ENCODE peak calls at places on chromosomes 13 and 19, in six cellular contexts. J, A, Y, W, L and P are unnamed samples. For H3K36me3, the result is how much of the 10 kb centered on the place peaks cover.

GRCh38 chr13:105334211-105334610 is 1201.3 kb downstream of the EFNB2 start:
- DNase-seq in J (peak), A (peak), Y (no peak), W (no peak), L (no peak), P (no peak)

GRCh38 chr13:73335226-73335625 is 276.4 kb downstream of the KLF5 start:
- DNase-seq in J (peak), A (peak), Y (no peak), W (no peak), L (no peak), P (no peak)

GRCh38 chr13:110820311-110820710 is 94.6 kb downstream of the ANKRD10 start:
- DNase-seq in J (no peak), A (no peak), Y (no peak), W (no peak), L (no peak), P (peak)

GRCh38 chr13:65990684-65991083 is 1239.5 kb downstream of the PCDH9 start:
- DNase-seq in J (no peak), A (no peak), Y (no peak), W (no peak), L (no peak), P (no peak)

GRCh38 chr19:6233827-6234511 is 45.8 kb downstream of the MLLT1 start:
- DNase-seq in J (peak), A (no peak), Y (no peak), W (peak), L (no peak), P (no peak)

GRCh38 chr19:1513492-1514294 is 874 bp upstream of the ADAMTSL5 start:
- DNase-seq in J (peak), A (peak), Y (peak), W (peak), L (peak), P (peak)

GRCh38 chr19:58317481-58318072 is 9.2 kb upstream of the ZSCAN22 start:
- DNase-seq in J (peak), A (peak), Y (no peak), W (no peak), L (no peak), P (peak)

GRCh38 chr13:51180853-51181511 is 41.2 kb upstream of the FAM124A start:
- DNase-seq in J (no peak), A (no peak), Y (no peak), W (no peak), L (no peak), P (no peak)

GRCh38 chr19:1847684-1848398 is 442 bp downstream of the REXO1 start:
- DNase-seq in J (peak), A (peak), Y (no peak), W (no peak), L (peak), P (peak)

GRCh38 chr13:44174769-44175425 is 198.7 kb upstream of the SERP2 start:
- DNase-seq in J (peak), A (peak), Y (no peak), W (peak), L (no peak), P (peak)

GRCh38 chr19:47310819-47311218 is 1.2 kb downstream of the C5AR1 start:
- DNase-seq in J (peak), A (peak), Y (no peak), W (peak), L (no peak), P (no peak)

GRCh38 chr13:42832341-42833153 is 51.2 kb downstream of the FAM216B start:
- DNase-seq in J (peak), A (peak), Y (no peak), W (peak), L (no peak), P (no peak)

GRCh38 chr13:106172176-106172905 is 363.1 kb downstream of the EFNB2 start:
- DNase-seq in J (no peak), A (peak), Y (no peak), W (no peak), L (no peak), P (no peak)

GRCh38 chr13:112819816-112820215 is 130.0 kb downstream of the ATP11A start:
- DNase-seq in J (no peak), A (no peak), Y (no peak), W (peak), L (no peak), P (no peak)

GRCh38 chr19:37695144-37695899 is 24.2 kb downstream of the ZNF607 start:
- DNase-seq in J (no peak), A (no peak), Y (no peak), W (no peak), L (no peak), P (no peak)

GRCh38 chr19:48218964-48219363 is 36.7 kb downstream of the CARD8 start:
- DNase-seq in J (peak), A (peak), Y (no peak), W (no peak), L (no peak), P (no peak)

GRCh38 chr13:46679369-46680180 is 117.4 kb downstream of the ESD start:
- DNase-seq in J (peak), A (peak), Y (peak), W (no peak), L (no peak), P (no peak)

GRCh38 chr13:83503424-83503823 is 378.9 kb downstream of the SLITRK1 start:
- DNase-seq in J (peak), A (peak), Y (no peak), W (no peak), L (no peak), P (no peak)

GRCh38 chr19:45161715-45162463 is 1.1 kb upstream of the NKPD1 start:
- DNase-seq in J (peak), A (peak), Y (no peak), W (peak), L (no peak), P (no peak)

GRCh38 chr13:27359203-27359821 is 65.1 kb upstream of the GTF3A start:
- DNase-seq in J (peak), A (peak), Y (peak), W (peak), L (peak), P (peak)

GRCh38 chr13:97359181-97360057 is 74.5 kb upstream of the RAP2A start:
- DNase-seq in J (peak), A (peak), Y (peak), W (peak), L (peak), P (peak)

GRCh38 chr19:46030861-46031550 is 8.2 kb upstream of the PGLYRP1 start:
- DNase-seq in J (no peak), A (no peak), Y (no peak), W (no peak), L (no peak), P (no peak)

GRCh38 chr19:52351512-52351911 is 15.5 kb downstream of the ZNF610 start:
- DNase-seq in J (no peak), A (no peak), Y (no peak), W (no peak), L (no peak), P (peak)

GRCh38 chr13:24627090-24627714 is 53.0 kb upstream of the ATP12A start:
- DNase-seq in J (peak), A (no peak), Y (no peak), W (peak), L (peak), P (peak)

GRCh38 chr13:44171151-44171550 is 202.5 kb upstream of the SERP2 start:
- DNase-seq in J (no peak), A (no peak), Y (no peak), W (no peak), L (no peak), P (no peak)

GRCh38 chr19:6069268-6069771 is 41.0 kb downstream of the RFX2 start:
- DNase-seq in J (no peak), A (no peak), Y (no peak), W (no peak), L (peak), P (peak)

GRCh38 chr19:5652261-5652660 is 28.1 kb downstream of the MICOS13 start:
- DNase-seq in J (no peak), A (no peak), Y (no peak), W (no peak), L (no peak), P (no peak)

GRCh38 chr19:31432411-31432810 is 83.2 kb upstream of the TSHZ3 start:
- DNase-seq in J (no peak), A (no peak), Y (no peak), W (no peak), L (no peak), P (no peak)

GRCh38 chr13:23384111-23384510 is 49.4 kb downstream of the SACS start:
- DNase-seq in J (no peak), A (peak), Y (no peak), W (no peak), L (no peak), P (peak)

GRCh38 chr13:36428083-36428482 is 4.2 kb upstream of the CCNA1 start:
- DNase-seq in J (peak), A (no peak), Y (no peak), W (no peak), L (no peak), P (no peak)

GRCh38 chr19:3162418-3163229 is 15.9 kb upstream of the S1PR4 start:
- DNase-seq in J (peak), A (no peak), Y (no peak), W (no peak), L (no peak), P (peak)

GRCh38 chr13:20798027-20798426 is 24.3 kb upstream of the EEF1AKMT1 start:
- DNase-seq in J (no peak), A (no peak), Y (no peak), W (no peak), L (no peak), P (no peak)

GRCh38 chr19:3210347-3211017 is 14.0 kb upstream of the CELF5 start:
- DNase-seq in J (peak), A (no peak), Y (peak), W (peak), L (peak), P (peak)

GRCh38 chr13:73849292-73849691 is 284.9 kb downstream of the KLF12 start:
- DNase-seq in J (peak), A (peak), Y (peak), W (no peak), L (no peak), P (peak)

GRCh38 chr19:35644206-35644986 is 2.9 kb downstream of the ETV2 start:
- DNase-seq in J (peak), A (peak), Y (peak), W (peak), L (peak), P (peak)

GRCh38 chr13:25709088-25709487 is 337.3 kb downstream of the ATP8A2 start:
- DNase-seq in J (no peak), A (no peak), Y (no peak), W (no peak), L (no peak), P (no peak)

GRCh38 chr19:45613926-45614725 is 12.1 kb upstream of the GPR4 start:
- DNase-seq in J (peak), A (peak), Y (no peak), W (peak), L (peak), P (no peak)

GRCh38 chr13:113915786-113916329 is 52.0 kb upstream of the GAS6 start:
- DNase-seq in J (no peak), A (no peak), Y (no peak), W (peak), L (peak), P (no peak)

GRCh38 chr19:2607712-2608601 is 94.5 kb downstream of the GNG7 start:
- DNase-seq in J (no peak), A (no peak), Y (peak), W (no peak), L (no peak), P (peak)

DNA sequence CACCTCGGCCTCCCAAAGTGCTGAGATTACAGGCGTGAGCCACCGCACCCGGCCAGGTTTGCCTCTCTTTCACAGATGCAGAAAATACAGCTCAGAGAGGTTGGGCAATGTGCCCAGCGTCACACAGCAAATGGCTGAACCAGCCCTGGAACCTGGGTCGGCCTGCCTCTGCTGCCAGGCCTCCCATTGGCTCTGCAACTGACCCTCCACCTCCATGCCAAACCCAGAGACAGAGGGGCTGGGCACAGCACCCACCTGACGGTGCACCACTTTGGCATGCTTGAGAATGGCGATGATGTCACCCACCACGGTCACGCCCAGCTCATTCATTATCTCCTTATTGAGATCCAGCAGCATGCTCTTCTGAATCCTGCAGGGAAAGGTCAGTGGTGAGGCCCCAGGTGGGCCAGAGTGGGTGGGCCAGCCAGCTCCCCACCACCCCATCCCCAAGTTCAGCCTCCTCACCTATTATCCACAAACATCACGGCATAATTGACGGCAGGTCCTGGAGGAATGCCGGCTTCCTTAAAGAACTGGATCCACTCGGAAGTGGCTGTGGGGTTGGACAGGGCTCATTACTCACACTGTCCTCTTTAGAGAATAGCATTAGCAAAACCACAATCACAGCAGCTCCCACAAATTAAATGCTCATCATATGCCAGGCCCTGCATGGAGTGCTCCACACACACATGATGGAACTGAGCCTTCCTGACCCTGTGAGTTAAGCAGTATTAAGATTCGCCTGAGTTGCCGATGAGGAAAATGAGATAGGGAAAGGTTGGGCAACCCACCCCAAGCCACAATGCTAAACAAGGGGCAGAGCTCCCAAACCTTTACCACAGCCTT is 12.1 kb downstream of the C19orf47 start:
- DNase-seq in J (no peak), A (no peak), Y (no peak), W (no peak), L (no peak), P (no peak)
- H3K36me3 ChIP-seq in J (under half), A (under half), Y (under half), W (half or more), L (under half), P (under half)

DNA sequence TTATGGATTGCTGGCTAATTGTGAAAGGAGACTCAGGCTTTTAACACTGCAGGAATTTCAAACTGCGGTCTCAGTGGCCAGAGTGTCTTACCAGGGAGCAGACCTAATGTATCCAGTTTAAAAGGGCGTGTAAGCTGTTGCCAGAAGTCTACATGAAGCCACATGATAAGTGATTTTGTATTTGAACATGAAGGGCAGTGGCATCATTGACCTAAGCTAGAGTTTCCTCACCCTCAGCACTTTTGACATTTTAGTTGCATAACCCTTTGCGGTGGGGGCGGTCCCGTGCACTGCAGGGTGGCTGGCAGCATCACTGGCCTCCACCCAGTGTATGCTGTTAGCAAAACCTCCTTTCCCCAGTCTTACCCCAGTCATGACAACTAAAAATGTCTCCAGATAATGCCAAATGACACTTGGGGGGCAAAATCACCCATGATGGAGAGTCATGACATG is 23.7 kb upstream of the GPR18 start:
- DNase-seq in J (no peak), A (no peak), Y (peak), W (peak), L (peak), P (no peak)
- H3K27ac ChIP-seq in J (no peak), A (no peak), Y (peak), W (peak), L (peak), P (no peak)

DNA sequence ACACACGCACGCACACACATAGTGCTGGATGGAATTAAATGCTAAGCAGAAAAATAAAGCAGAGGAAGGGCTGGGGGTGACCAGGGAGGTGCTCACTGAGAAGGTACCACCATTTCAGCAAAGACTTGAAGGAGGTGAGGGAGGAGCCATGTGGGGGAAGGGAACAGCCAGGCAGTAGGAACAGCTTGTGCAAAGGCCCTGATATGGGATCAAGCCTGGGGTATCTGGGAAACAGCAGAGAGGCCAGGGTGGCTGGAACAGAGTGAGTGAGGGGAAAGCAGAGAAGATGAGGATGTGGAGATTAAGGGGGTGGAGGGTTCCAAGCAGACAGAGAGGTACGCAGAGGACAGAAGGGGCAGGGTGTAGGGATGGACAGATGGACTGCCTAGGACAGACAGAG is 25.2 kb downstream of the NOTCH3 start:
- DNase-seq in J (no peak), A (no peak), Y (no peak), W (no peak), L (no peak), P (no peak)
- H3K36me3 ChIP-seq in J (under half), A (under half), Y (under half), W (under half), L (under half), P (under half)

GRCh38 chr19:10192922-10193321 is 1.8 kb downstream of the DNMT1 start:
- DNase-seq in J (no peak), A (no peak), Y (no peak), W (no peak), L (no peak), P (no peak)
- H3K27ac ChIP-seq in J (no peak), A (peak), Y (no peak), W (no peak), L (no peak), P (peak)

DNA sequence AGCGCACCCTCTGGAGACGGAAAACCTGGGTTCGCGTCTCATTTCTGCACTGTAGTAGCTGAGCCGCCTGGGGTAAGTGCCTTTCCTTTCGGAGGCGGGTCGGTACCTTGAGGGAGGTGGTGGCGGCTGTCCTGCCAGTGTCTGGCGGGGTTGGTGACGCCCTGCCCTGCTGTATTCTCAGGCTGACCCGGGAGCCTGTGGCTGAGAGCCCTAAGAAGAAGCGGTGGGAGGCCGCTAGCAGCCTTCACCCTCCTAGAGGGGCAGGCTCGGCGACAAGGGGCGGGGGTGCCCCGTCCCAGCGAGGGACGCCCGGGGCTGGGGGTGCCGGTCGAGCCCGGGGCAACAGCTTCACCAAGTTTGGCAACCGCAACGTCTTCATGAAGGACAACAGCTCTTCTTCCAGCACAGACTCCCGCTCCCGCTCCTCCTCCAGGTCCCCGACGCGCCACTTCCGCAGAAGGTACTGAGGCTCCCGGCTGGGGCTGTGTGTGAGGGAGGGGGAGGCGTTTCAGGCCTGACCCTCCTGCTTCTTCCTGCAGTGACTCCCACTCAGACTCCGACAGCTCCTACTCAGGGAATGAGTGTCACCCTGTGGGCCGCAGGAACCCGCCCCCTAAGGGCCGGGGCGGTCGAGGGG is 6.9 kb downstream of the LENG8 start:
- DNase-seq in J (no peak), A (no peak), Y (no peak), W (no peak), L (no peak), P (no peak)
- H3K36me3 ChIP-seq in J (half or more), A (half or more), Y (half or more), W (half or more), L (under half), P (half or more)

DNA sequence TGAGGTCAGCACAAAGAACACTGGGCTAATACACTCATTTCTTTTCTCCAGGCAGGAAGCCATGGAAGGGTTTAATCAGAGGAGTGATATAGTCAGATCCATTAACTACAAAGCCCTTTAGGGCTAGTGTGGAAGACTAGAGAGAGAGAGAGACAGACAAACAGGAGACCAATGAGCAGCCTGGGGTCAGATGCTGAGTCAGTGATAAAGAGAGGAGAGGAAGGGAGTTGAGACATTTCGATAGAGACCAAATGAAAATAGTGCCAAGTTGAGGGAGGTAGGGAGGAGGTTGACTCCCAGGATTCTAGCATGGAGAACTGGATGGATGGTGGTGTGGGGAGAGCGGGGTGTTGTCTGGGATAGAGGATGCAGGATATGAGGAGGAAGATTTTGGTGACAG is 18.2 kb downstream of the ZNF473 start:
- DNase-seq in J (no peak), A (no peak), Y (no peak), W (no peak), L (no peak), P (no peak)
- H3K27ac ChIP-seq in J (no peak), A (no peak), Y (no peak), W (no peak), L (no peak), P (no peak)